ENCODE peak calls at places on chromosomes 7 and 10, in nine cellular contexts. O is right lobe of liver, W is transverse colon, A is H9, N is kidney, I is prostate gland, X is lower lobe of right lung, Y is psoas muscle, V is GM23338. C is an unnamed sample.

GRCh38 chr7:29478218-29478617 is 85.4 kb upstream of the PRR15 start:
- DNase-seq in O (no peak), W (no peak), A (no peak), N (no peak), I (no peak), X (no peak), Y (no peak), V (no peak), C (no peak)

GRCh38 chr10:119412831-119413737 is 129.4 kb downstream of the RGS10 start:
- DNase-seq in O (no peak), W (no peak), A (peak; percentile 57), N (peak; percentile 73), I (no peak), X (no peak), Y (no peak), V (peak; percentile 74), C (peak; percentile 71)

GRCh38 chr10:18197706-18198105 is 57.5 kb downstream of the CACNB2 start:
- DNase-seq in O (no peak), W (no peak), A (no peak), N (no peak), I (no peak), X (no peak), Y (no peak), V (no peak), C (no peak)

GRCh38 chr10:70674560-70675495 is 2.5 kb downstream of the ADAMTS14 start:
- DNase-seq in O (no peak), W (no peak), A (no peak), N (no peak), I (no peak), X (no peak), Y (no peak), V (no peak), C (no peak)

GRCh38 chr7:137360087-137360679 is 16.6 kb upstream of the PTN start:
- DNase-seq in O (no peak), W (no peak), A (no peak), N (no peak), I (no peak), X (no peak), Y (no peak), V (peak; percentile 70), C (no peak)

GRCh38 chr7:66125052-66125694 is 10.5 kb downstream of the CRCP start:
- DNase-seq in O (no peak), W (no peak), A (no peak), N (no peak), I (no peak), X (no peak), Y (no peak), V (no peak), C (no peak)

GRCh38 chr10:57338823-57339558 is 928.7 kb downstream of the IPMK start:
- DNase-seq in O (no peak), W (no peak), A (peak; percentile 26), N (peak; percentile 6), I (no peak), X (no peak), Y (no peak), V (peak; percentile 84), C (no peak)

GRCh38 chr7:43467406-43467805 is 115.5 kb upstream of the STK17A start:
- DNase-seq in O (no peak), W (no peak), A (no peak), N (no peak), I (no peak), X (no peak), Y (no peak), V (no peak), C (no peak)

GRCh38 chr10:120423350-120424197 is 33.5 kb upstream of the PLPP4 start:
- DNase-seq in O (no peak), W (peak; percentile 38), A (peak; percentile 47), N (no peak), I (peak; percentile 23), X (peak; percentile 49), Y (no peak), V (peak; percentile 71), C (peak; percentile 65)

GRCh38 chr10:48224979-48225560 is 49.4 kb downstream of the FRMPD2 start:
- DNase-seq in O (no peak), W (no peak), A (peak; percentile 3), N (no peak), I (no peak), X (no peak), Y (no peak), V (no peak), C (no peak)

GRCh38 chr7:117096297-117096696 is 143.0 kb downstream of the ST7 start:
- DNase-seq in O (no peak), W (no peak), A (no peak), N (no peak), I (no peak), X (no peak), Y (no peak), V (no peak), C (no peak)

GRCh38 chr10:79025113-79025832 is 43.5 kb upstream of the ZMIZ1 start:
- DNase-seq in O (peak; percentile 53), W (no peak), A (no peak), N (peak; percentile 51), I (no peak), X (peak; percentile 39), Y (peak; percentile 45), V (no peak), C (peak; percentile 58)

GRCh38 chr10:125159486-125159931 is 854 bp downstream of the CTBP2 start:
- DNase-seq in O (no peak), W (no peak), A (no peak), N (peak; percentile 75), I (no peak), X (peak; percentile 62), Y (peak; percentile 67), V (no peak), C (peak; percentile 79)

DNA sequence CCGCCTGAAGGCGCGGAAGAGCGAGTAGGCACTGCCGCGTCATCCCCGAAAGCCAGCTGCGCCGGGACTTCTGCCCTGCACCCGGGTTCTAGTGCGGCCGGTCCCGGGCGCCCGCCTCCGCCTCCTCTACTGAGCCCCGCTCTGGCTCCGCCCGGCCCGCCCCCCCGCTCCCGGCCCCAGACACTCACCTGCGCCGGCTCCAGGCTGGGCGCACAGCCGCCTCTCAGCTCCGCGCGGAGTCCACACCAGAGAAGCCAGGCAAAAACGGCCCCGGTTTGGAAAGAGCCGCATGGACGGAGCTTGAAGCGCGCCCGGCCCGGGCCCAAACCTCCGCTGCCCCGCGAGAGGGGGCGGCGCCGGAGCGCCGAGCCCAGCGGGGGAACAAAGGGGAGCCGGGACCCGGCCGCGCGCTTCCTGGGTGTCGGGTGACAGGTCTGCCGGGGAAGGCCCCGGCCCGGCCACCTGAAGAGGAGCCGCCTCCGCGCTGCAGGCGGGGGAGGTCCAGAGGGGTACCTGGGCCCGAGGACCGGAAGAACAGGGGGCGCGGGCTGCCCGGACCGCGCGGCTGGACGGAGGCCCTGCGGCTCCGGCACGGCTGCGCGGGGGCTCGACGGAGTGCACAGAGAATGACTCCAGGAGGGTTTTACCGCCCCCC is 168.2 kb downstream of the NRF1 start:
- DNase-seq in O (no peak), W (peak; percentile 49), A (no peak), N (peak; percentile 86), I (peak; percentile 49), X (peak; percentile 85), Y (no peak), V (peak; percentile 94), C (peak; percentile 91)
- H3K4me1 ChIP-seq in O (peaks cover 35% of the 10 kb centered on the region), W (peaks cover 64% of the 10 kb centered on the region), A (peaks cover 10% of the 10 kb centered on the region), N (peaks cover 3% of the 10 kb centered on the region), I (peaks cover 16% of the 10 kb centered on the region), X (peaks cover 62% of the 10 kb centered on the region), Y (peaks cover 15% of the 10 kb centered on the region), V (peaks cover 57% of the 10 kb centered on the region), C (peaks cover 46% of the 10 kb centered on the region)

GRCh38 chr7:98285132-98286092 is 3.9 kb downstream of the BRI3 start:
- DNase-seq in O (no peak), W (no peak), A (no peak), N (peak; percentile 74), I (no peak), X (no peak), Y (peak; percentile 63), V (no peak), C (no peak)
- H3K27ac ChIP-seq in O (peak overlapping the region; percentile 95), W (peak overlapping the region; percentile 98), A (no peak overlapping the region), N (peak overlapping the region; percentile 93), I (peak overlapping the region; percentile 99), X (peak overlapping the region; percentile 96), Y (peak overlapping the region; percentile 99), V (no peak overlapping the region), C (peak overlapping the region; percentile 96)

DNA sequence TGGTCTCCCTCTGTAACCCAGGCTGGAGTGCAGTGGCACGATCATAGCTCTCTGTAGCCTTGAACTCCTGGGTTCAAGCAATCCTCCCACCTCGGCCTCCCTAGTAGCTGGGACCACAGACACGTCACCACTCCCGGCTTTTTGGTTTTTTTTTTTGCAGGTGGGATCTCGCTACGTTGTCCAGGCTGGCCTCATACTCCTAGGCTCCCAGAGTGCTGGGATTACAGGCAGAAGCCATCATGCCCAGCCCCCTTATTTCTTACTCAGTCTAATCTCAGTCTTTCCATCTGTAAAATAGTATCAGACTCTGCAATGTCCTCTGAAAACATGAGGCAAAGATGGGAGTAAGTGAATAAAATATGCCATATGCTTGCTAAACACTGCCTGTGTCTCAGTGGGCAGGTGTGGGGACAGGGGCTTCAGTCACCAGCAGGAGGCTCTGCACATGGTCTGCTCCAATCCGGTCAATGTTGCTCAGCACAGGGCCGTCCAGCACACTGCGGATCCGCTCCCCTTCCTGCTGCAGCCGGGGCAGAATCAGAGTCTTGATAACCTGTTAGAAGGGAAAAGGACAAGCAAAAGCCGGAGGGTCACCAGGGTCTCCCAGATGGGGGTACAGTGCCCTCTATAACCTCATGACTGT is 8.2 kb downstream of the AP4M1 start:
- DNase-seq in O (no peak), W (no peak), A (no peak), N (no peak), I (no peak), X (no peak), Y (no peak), V (no peak), C (no peak)
- TF ChIP-seq CTCF in O (no peak), W (no peak), A (peak; percentile 32), N (no peak), I (no peak), X (no peak), Y (no peak), V (peak; percentile 33), C (no peak)

DNA sequence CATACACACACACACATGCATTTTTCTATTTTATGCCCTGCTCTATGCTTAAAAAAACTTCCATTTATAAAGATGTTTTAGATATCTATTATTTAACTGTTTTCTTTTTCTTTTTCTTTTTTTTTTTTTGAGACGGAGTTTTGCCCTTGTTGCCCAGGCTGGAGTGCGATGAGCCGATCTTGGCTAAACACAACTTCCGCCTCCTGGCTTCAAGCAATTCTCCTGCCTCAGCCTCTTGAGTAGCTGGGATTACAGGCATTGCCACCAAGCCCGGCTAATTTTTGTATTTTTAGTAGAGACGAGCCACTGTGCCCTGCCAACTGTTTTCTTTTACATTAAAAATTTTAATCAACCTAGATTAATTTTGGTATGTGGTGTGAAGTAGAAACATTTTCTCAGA is 45.6 kb upstream of the PURB start:
- DNase-seq in O (no peak), W (no peak), A (no peak), N (no peak), I (no peak), X (no peak), Y (no peak), V (no peak), C (no peak)
- H3K4me1 ChIP-seq in O (no peaks in the 10 kb centered on the region), W (no peaks in the 10 kb centered on the region), A (peaks cover 2% of the 10 kb centered on the region), N (no peaks in the 10 kb centered on the region), I (no peaks in the 10 kb centered on the region), X (no peaks in the 10 kb centered on the region), Y (no peaks in the 10 kb centered on the region), V (peaks cover 8% of the 10 kb centered on the region), C (no peaks in the 10 kb centered on the region)

C was measured in upper lobe of right lung.